ENCODE peak calls at places on chromosomes 12 and 14, in nine cellular contexts. L, I, B, D, T, O, A, E and K are unnamed samples.

GRCh38 chr12:100268835-100269564 is 2.0 kb downstream of the SCYL2 start:
- DNase-seq in L (no peak), I (no peak), B (peak; percentile 8), D (no peak), T (no peak), O (no peak), A (no peak), E (no peak), K (no peak)

GRCh38 chr12:62895351-62895750 is 39.6 kb downstream of the PPM1H start:
- DNase-seq in L (no peak), I (no peak), B (no peak), D (no peak), T (no peak), O (no peak), A (no peak), E (no peak), K (no peak)

GRCh38 chr12:118714051-118714460 is 267.3 kb upstream of the SRRM4 start:
- DNase-seq in L (peak; percentile 34), I (peak; percentile 38), B (peak; percentile 43), D (no peak), T (no peak), O (no peak), A (peak; percentile 60), E (no peak), K (peak; percentile 82)

GRCh38 chr12:59066445-59066844 is 146.1 kb upstream of the LRIG3 start:
- DNase-seq in L (no peak), I (no peak), B (no peak), D (no peak), T (no peak), O (no peak), A (no peak), E (no peak), K (no peak)

GRCh38 chr14:75339059-75339458 is 60.4 kb downstream of the FOS start:
- DNase-seq in L (no peak), I (no peak), B (no peak), D (no peak), T (no peak), O (no peak), A (no peak), E (no peak), K (no peak)

GRCh38 chr12:639566-639965 is 23.7 kb downstream of the NINJ2 start:
- DNase-seq in L (no peak), I (no peak), B (no peak), D (no peak), T (no peak), O (no peak), A (no peak), E (no peak), K (no peak)

GRCh38 chr12:118055144-118055557 is 5.8 kb downstream of the WSB2 start:
- DNase-seq in L (no peak), I (peak; percentile 48), B (peak; percentile 78), D (no peak), T (peak; percentile 68), O (no peak), A (peak; percentile 82), E (peak; percentile 43), K (peak; percentile 70)

GRCh38 chr12:117484901-117485300 is 123.5 kb upstream of the NOS1 start:
- DNase-seq in L (no peak), I (no peak), B (no peak), D (no peak), T (no peak), O (no peak), A (no peak), E (no peak), K (no peak)

GRCh38 chr12:133222211-133222610 is 13.5 kb downstream of the ANHX start:
- DNase-seq in L (no peak), I (no peak), B (no peak), D (no peak), T (no peak), O (no peak), A (no peak), E (no peak), K (no peak)

GRCh38 chr12:101089271-101089670 is 120.8 kb downstream of the SLC5A8 start:
- DNase-seq in L (no peak), I (no peak), B (no peak), D (no peak), T (no peak), O (no peak), A (no peak), E (no peak), K (no peak)

GRCh38 chr12:120849765-120850164 is 54.4 kb downstream of the SPPL3 start:
- DNase-seq in L (no peak), I (no peak), B (peak; percentile 86), D (no peak), T (no peak), O (peak; percentile 25), A (peak; percentile 48), E (no peak), K (no peak)

GRCh38 chr12:131454418-131455217 is 256.3 kb upstream of the SFSWAP start:
- DNase-seq in L (peak; percentile 76), I (peak; percentile 6), B (peak; percentile 74), D (no peak), T (no peak), O (peak; percentile 13), A (peak; percentile 84), E (peak; percentile 27), K (peak; percentile 88)
- TF ChIP-seq CTCF in L (peak; percentile 91), I (peak; percentile 19), B (peak; percentile 89), D (peak; percentile 68), T (no peak), O (peak; percentile 90), A (peak; percentile 64), E (no peak), K (peak; percentile 98)

GRCh38 chr14:103064436-103064835 is 7.1 kb upstream of the CDC42BPB start:
- DNase-seq in L (no peak), I (no peak), B (no peak), D (no peak), T (no peak), O (no peak), A (no peak), E (no peak), K (no peak)
- H3K27ac ChIP-seq in L (no peak overlapping the region), I (no peak overlapping the region), B (no peak overlapping the region), D (no peak overlapping the region), T (no peak overlapping the region), O (no peak overlapping the region), A (no peak overlapping the region), E (no peak overlapping the region), K (no peak overlapping the region)

GRCh38 chr12:2061402-2061801 is 8.6 kb downstream of the CACNA1C start:
- DNase-seq in L (no peak), I (no peak), B (no peak), D (peak; percentile 44), T (no peak), O (no peak), A (no peak), E (no peak), K (no peak)
- TF ChIP-seq CTCF in L (no peak), I (no peak), B (no peak), D (no peak), T (no peak), O (no peak), A (no peak), E (no peak), K (no peak)

GRCh38 chr12:131395971-131396573 is 314.8 kb upstream of the SFSWAP start:
- DNase-seq in L (no peak), I (no peak), B (no peak), D (no peak), T (no peak), O (no peak), A (no peak), E (no peak), K (no peak)
- H3K27ac ChIP-seq in L (no peak overlapping the region), I (no peak overlapping the region), B (no peak overlapping the region), D (no peak overlapping the region), T (no peak overlapping the region), O (no peak overlapping the region), A (no peak overlapping the region), E (no peak overlapping the region), K (no peak overlapping the region)

DNA sequence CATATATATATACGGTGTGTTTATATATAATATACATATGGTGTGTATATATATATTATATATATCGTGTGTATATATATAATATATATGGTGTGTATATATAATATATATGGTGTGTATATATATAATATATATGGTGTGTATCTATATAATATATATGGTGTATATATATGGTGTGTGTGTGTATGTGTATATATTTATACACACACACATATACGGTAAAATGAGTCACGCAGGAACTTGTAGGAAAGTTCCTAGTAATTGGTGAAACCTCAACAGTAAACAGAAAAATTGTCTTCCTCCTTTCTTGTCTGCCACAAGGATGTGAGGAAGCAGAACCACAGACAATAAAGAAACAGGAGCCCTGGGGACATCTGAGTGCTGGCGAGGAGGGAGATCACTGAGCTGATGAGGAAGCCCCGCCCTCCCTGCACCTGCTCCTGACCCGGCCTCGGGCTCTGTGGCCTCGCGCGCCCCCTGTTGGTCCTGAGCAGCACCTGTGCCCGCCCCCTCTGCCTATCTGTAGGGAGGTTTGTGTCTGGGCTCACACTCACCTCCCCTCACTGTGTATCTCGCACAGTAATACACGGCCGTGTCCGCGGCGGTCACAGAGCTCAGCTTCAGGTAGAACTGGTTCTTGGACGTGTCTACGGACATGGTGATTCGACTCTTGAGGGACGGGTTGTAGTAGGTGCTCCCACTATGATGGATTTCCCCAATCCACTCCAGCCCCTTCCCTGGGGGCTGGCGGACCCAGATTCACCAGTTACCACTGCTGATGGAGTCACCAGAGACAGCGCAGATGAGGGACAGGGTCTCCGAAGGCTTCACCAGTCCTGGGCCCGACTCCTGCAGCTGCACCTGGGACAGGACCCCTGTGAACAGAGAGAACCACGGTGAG is 1079.4 kb downstream of the TMEM121 start:
- DNase-seq in L (no peak), I (peak; percentile 76), B (no peak), D (peak; percentile 18), T (peak; percentile 78), O (no peak), A (peak; percentile 24), E (peak; percentile 52), K (peak; percentile 62)
- TF ChIP-seq CTCF in L (no peak), I (peak; percentile 54), B (peak; percentile 8), D (no peak), T (peak; percentile 76), O (peak; percentile 55), A (no peak), E (no peak), K (peak; percentile 58)

GRCh38 chr12:51631021-51631420 is 40.0 kb downstream of the SCN8A start:
- DNase-seq in L (no peak), I (no peak), B (no peak), D (no peak), T (no peak), O (no peak), A (no peak), E (no peak), K (no peak)
- H3K27ac ChIP-seq in L (peak overlapping the region; percentile 27), I (no peak overlapping the region), B (peak overlapping the region; percentile 69), D (no peak overlapping the region), T (no peak overlapping the region), O (no peak overlapping the region), A (no peak overlapping the region), E (no peak overlapping the region), K (no peak overlapping the region)